ENCODE peak calls at places on chromosomes 16 and 17, in seven cellular contexts. One of them, this sample, is unnamed.

GRCh38 chr16:22300427-22301071 is 3.3 kb downstream of the POLR3E start:
- DNase-seq in stomach: peak; percentile 64
- DNase-seq in GM12878: no peak
- DNase-seq in transverse colon: peak; percentile 66
- DNase-seq in endothelial cell of umbilical vein: peak; percentile 52
- DNase-seq in Panc1: no peak
- DNase-seq in vagina: no peak
- DNase-seq in this sample: no peak

GRCh38 chr16:86605950-86606349 is 27.6 kb downstream of the FOXL1 start:
- DNase-seq in GM12878: no peak
- DNase-seq in endothelial cell of umbilical vein: no peak
- DNase-seq in vagina: no peak
- DNase-seq in stomach: no peak
- DNase-seq in transverse colon: no peak
- DNase-seq in Panc1: no peak
- DNase-seq in this sample: no peak

GRCh38 chr17:56801506-56802178 is 32.1 kb downstream of the C17orf67 start:
- DNase-seq in endothelial cell of umbilical vein: no peak
- DNase-seq in vagina: no peak
- DNase-seq in GM12878: no peak
- DNase-seq in transverse colon: no peak
- DNase-seq in stomach: no peak
- DNase-seq in Panc1: no peak
- DNase-seq in this sample: no peak

GRCh38 chr17:71938340-71939010 is 182.3 kb upstream of the SOX9 start:
- DNase-seq in endothelial cell of umbilical vein: no peak
- DNase-seq in GM12878: no peak
- DNase-seq in transverse colon: no peak
- DNase-seq in vagina: no peak
- DNase-seq in Panc1: no peak
- DNase-seq in stomach: no peak
- DNase-seq in this sample: no peak

GRCh38 chr16:70391881-70392481 is 45.3 kb downstream of the DDX19A start:
- DNase-seq in Panc1: no peak
- DNase-seq in GM12878: no peak
- DNase-seq in endothelial cell of umbilical vein: no peak
- DNase-seq in transverse colon: no peak
- DNase-seq in vagina: no peak
- DNase-seq in stomach: no peak
- DNase-seq in this sample: no peak

GRCh38 chr17:4310349-4311060 is 46.7 kb upstream of the ANKFY1 start:
- DNase-seq in Panc1: no peak
- DNase-seq in transverse colon: no peak
- DNase-seq in stomach: peak; percentile 37
- DNase-seq in endothelial cell of umbilical vein: peak; percentile 80
- DNase-seq in GM12878: no peak
- DNase-seq in vagina: no peak
- DNase-seq in this sample: no peak

GRCh38 chr16:3541527-3542152 is 35.6 kb downstream of the NLRC3 start:
- DNase-seq in endothelial cell of umbilical vein: no peak
- DNase-seq in stomach: no peak
- DNase-seq in GM12878: no peak
- DNase-seq in transverse colon: no peak
- DNase-seq in Panc1: no peak
- DNase-seq in vagina: no peak
- DNase-seq in this sample: no peak

GRCh38 chr16:78235168-78235800 is 135.8 kb downstream of the WWOX start:
- DNase-seq in transverse colon: peak; percentile 74
- DNase-seq in endothelial cell of umbilical vein: peak; percentile 78
- DNase-seq in stomach: peak; percentile 78
- DNase-seq in Panc1: peak; percentile 39
- DNase-seq in vagina: no peak
- DNase-seq in GM12878: peak; percentile 7
- DNase-seq in this sample: peak; percentile 94

GRCh38 chr17:79707931-79708891 is 22.5 kb upstream of the ENPP7 start:
- DNase-seq in Panc1: peak; percentile 7
- DNase-seq in GM12878: no peak
- DNase-seq in endothelial cell of umbilical vein: peak; percentile 35
- DNase-seq in transverse colon: peak; percentile 54
- DNase-seq in stomach: peak; percentile 56
- DNase-seq in vagina: no peak
- DNase-seq in this sample: no peak

GRCh38 chr16:13298676-13299075 is 397.3 kb downstream of the SHISA9 start:
- DNase-seq in Panc1: no peak
- DNase-seq in endothelial cell of umbilical vein: no peak
- DNase-seq in transverse colon: no peak
- DNase-seq in GM12878: no peak
- DNase-seq in stomach: no peak
- DNase-seq in vagina: no peak
- DNase-seq in this sample: no peak

GRCh38 chr16:50685456-50686058 is 4.4 kb upstream of the SNX20 start:
- DNase-seq in Panc1: no peak
- DNase-seq in GM12878: no peak
- DNase-seq in endothelial cell of umbilical vein: no peak
- DNase-seq in transverse colon: no peak
- DNase-seq in vagina: no peak
- DNase-seq in stomach: no peak
- DNase-seq in this sample: no peak

DNA sequence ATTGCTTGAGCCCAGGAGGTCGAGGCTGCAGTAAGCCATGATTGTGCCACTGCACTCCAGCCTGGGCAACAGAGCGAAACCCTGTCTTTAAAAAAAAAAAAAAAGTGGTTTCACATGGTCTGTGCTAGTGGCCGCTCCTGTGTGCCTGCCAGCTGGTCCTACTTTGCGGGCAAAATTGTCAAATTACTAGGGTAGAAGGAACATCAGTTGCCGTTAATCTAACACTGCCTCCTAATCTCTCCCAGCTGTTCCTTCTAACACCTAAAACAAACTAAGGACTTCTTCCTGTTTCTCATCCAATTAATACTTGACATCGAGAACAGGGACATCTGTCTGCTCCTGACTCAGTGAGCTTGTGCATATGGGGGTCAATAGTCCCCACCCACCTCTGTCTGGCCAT is 23.9 kb downstream of the TMEM11 start:
- DNase-seq in Panc1: no peak
- DNase-seq in endothelial cell of umbilical vein: no peak
- DNase-seq in transverse colon: no peak
- DNase-seq in stomach: no peak
- DNase-seq in vagina: no peak
- DNase-seq in GM12878: no peak
- DNase-seq in this sample: no peak
- H3K27ac ChIP-seq in Panc1: no peak overlapping the region
- H3K27ac ChIP-seq in endothelial cell of umbilical vein: no peak overlapping the region
- H3K27ac ChIP-seq in transverse colon: no peak overlapping the region
- H3K27ac ChIP-seq in stomach: no peak overlapping the region
- H3K27ac ChIP-seq in vagina: no peak overlapping the region
- H3K27ac ChIP-seq in GM12878: no peak overlapping the region
- H3K27ac ChIP-seq in this sample: no peak overlapping the region

GRCh38 chr17:64504769-64505319 is 1.2 kb downstream of the DDX5 start:
- DNase-seq in transverse colon: no peak
- DNase-seq in stomach: no peak
- DNase-seq in GM12878: no peak
- DNase-seq in vagina: no peak
- DNase-seq in endothelial cell of umbilical vein: peak; percentile 74
- DNase-seq in Panc1: no peak
- DNase-seq in this sample: no peak
- TF ChIP-seq POLR2AphosphoS5 in transverse colon: no peak
- TF ChIP-seq POLR2AphosphoS5 in stomach: no peak
- TF ChIP-seq POLR2AphosphoS5 in GM12878: no peak
- TF ChIP-seq POLR2AphosphoS5 in vagina: no peak
- TF ChIP-seq POLR2AphosphoS5 in endothelial cell of umbilical vein: no peak
- TF ChIP-seq POLR2AphosphoS5 in Panc1: no peak
- TF ChIP-seq POLR2AphosphoS5 in this sample: no peak

GRCh38 chr16:83102336-83102735 is 475.6 kb downstream of the CDH13 start:
- DNase-seq in Panc1: no peak
- DNase-seq in endothelial cell of umbilical vein: no peak
- DNase-seq in GM12878: no peak
- DNase-seq in transverse colon: no peak
- DNase-seq in vagina: no peak
- DNase-seq in stomach: no peak
- DNase-seq in this sample: no peak
- H3K27ac ChIP-seq in Panc1: no peak overlapping the region
- H3K27ac ChIP-seq in endothelial cell of umbilical vein: no peak overlapping the region
- H3K27ac ChIP-seq in GM12878: no peak overlapping the region
- H3K27ac ChIP-seq in transverse colon: no peak overlapping the region
- H3K27ac ChIP-seq in vagina: no peak overlapping the region
- H3K27ac ChIP-seq in stomach: no peak overlapping the region
- H3K27ac ChIP-seq in this sample: no peak overlapping the region

GRCh38 chr16:79600636-79601091 is at the start of gene MAF:
- DNase-seq in vagina: no peak
- DNase-seq in endothelial cell of umbilical vein: peak; percentile 78
- DNase-seq in stomach: peak; percentile 95
- DNase-seq in Panc1: no peak
- DNase-seq in GM12878: no peak
- DNase-seq in transverse colon: peak; percentile 94
- DNase-seq in this sample: peak; percentile 96
- TF ChIP-seq POLR2AphosphoS5 in vagina: peak; percentile 90
- TF ChIP-seq POLR2AphosphoS5 in endothelial cell of umbilical vein: no peak
- TF ChIP-seq POLR2AphosphoS5 in stomach: peak; percentile 83
- TF ChIP-seq POLR2AphosphoS5 in Panc1: no peak
- TF ChIP-seq POLR2AphosphoS5 in GM12878: no peak
- TF ChIP-seq POLR2AphosphoS5 in transverse colon: peak; percentile 69
- TF ChIP-seq POLR2AphosphoS5 in this sample: peak; percentile 80

DNA sequence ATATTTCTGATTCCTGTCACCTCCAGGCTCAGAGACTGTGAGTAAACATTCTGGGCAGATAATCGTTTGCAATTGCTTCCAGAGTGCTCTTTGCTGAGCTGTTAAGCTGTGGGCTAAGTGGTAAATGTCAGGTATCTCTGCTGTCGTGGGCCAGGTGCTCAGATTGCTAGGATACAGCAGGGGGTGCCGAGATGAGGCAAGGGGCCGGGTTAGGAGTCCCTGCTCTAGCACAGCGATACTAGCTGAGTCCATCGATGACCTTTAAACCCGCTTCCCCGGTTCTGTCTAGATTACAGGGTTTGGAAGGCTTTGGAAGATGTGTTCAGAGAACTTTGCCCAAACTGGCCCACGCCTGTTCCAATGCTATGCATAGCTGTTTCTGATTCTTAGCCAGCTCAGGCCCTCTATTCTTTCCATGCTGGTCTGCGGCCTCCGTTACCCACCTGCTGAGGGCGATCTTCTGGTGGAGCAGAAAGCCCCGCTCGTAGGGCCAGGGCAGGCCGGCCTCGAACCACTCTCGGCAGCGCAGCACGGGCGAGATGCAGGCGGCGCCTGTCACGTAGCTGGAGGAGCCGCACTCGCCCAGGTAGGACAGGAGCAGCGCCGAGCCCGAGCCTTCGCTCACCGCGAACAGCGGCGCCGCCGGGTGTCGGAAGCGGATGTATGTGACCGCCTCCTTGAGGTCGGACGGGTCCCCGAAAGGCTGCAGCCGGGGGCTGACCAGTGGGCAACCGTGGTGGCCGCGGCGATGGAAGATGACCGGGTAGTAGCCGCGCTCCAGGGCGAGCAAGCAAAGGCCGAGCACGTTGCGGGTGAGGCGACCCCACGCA is 979 bp downstream of the ABHD15 start:
- DNase-seq in vagina: no peak
- DNase-seq in Panc1: no peak
- DNase-seq in endothelial cell of umbilical vein: peak; percentile 25
- DNase-seq in GM12878: no peak
- DNase-seq in stomach: peak; percentile 59
- DNase-seq in transverse colon: peak; percentile 71
- DNase-seq in this sample: no peak
- H3K27ac ChIP-seq in vagina: peak overlapping the region; percentile 91
- H3K27ac ChIP-seq in Panc1: peak overlapping the region; percentile 78
- H3K27ac ChIP-seq in endothelial cell of umbilical vein: no peak overlapping the region
- H3K27ac ChIP-seq in GM12878: peak overlapping the region; percentile 50
- H3K27ac ChIP-seq in stomach: peak overlapping the region; percentile 94
- H3K27ac ChIP-seq in transverse colon: peak overlapping the region; percentile 97
- H3K27ac ChIP-seq in this sample: peak overlapping the region; percentile 91

GRCh38 chr16:1768767-1769401 is 2.5 kb downstream of the NME3 start:
- DNase-seq in transverse colon: no peak
- DNase-seq in vagina: no peak
- DNase-seq in endothelial cell of umbilical vein: no peak
- DNase-seq in Panc1: no peak
- DNase-seq in GM12878: no peak
- DNase-seq in stomach: no peak
- DNase-seq in this sample: no peak
- TF ChIP-seq POLR2AphosphoS5 in transverse colon: no peak
- TF ChIP-seq POLR2AphosphoS5 in vagina: no peak
- TF ChIP-seq POLR2AphosphoS5 in endothelial cell of umbilical vein: no peak
- TF ChIP-seq POLR2AphosphoS5 in Panc1: no peak
- TF ChIP-seq POLR2AphosphoS5 in GM12878: peak; percentile 12
- TF ChIP-seq POLR2AphosphoS5 in stomach: no peak
- TF ChIP-seq POLR2AphosphoS5 in this sample: no peak

DNA sequence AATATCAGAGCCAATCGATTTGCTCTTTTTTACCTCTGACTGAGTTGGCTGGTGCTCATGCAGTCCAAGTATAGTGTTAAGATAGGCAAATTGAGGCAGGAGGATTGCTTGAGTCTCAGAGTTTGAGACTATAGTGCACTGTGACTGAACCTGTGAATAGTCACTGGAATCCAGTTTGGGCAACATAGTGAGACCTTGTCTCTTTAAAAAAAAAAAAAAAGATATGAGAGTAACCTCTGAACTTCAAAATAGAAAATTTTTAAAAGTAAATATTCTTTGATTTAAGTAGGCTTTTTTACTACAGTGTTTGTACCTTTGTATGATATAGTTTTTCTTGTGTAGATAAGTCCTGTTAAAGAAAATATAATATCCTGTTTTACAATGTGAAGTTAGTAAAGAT is 3.4 kb downstream of the CCP110 start:
- DNase-seq in Panc1: no peak
- DNase-seq in endothelial cell of umbilical vein: no peak
- DNase-seq in vagina: no peak
- DNase-seq in transverse colon: no peak
- DNase-seq in stomach: no peak
- DNase-seq in GM12878: no peak
- DNase-seq in this sample: no peak
- H3K27ac ChIP-seq in Panc1: peak overlapping the region; percentile 5
- H3K27ac ChIP-seq in endothelial cell of umbilical vein: no peak overlapping the region
- H3K27ac ChIP-seq in vagina: no peak overlapping the region
- H3K27ac ChIP-seq in transverse colon: no peak overlapping the region
- H3K27ac ChIP-seq in stomach: no peak overlapping the region
- H3K27ac ChIP-seq in GM12878: no peak overlapping the region
- H3K27ac ChIP-seq in this sample: no peak overlapping the region

DNA sequence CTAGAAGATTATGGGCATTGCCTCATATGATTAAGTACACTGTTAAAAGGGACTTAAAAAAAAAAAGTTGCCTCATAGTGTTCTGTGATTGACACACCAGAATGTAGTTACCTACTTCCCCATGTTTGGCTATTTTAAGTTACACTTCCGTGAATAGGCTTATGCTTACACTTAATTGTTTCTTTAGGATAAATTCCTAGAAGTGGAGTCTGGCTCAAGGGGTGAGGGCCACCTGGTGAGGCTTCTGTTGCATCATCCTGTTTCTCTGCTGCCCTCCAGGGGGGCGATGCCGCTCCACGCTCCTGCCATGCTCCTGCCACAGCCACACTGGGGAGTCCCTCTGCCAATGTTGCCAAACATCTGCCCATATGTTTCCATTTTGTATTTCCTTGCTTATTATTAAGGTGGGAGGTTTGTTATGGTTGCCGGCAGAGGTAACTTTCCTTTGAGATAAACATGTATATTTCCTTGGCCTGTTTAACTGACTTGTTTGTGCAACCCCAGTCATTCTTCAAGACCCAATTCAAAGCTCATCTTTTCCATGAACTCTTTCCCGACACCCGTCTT is 73.1 kb downstream of the KSR1 start:
- DNase-seq in vagina: no peak
- DNase-seq in endothelial cell of umbilical vein: peak; percentile 33
- DNase-seq in transverse colon: no peak
- DNase-seq in GM12878: no peak
- DNase-seq in Panc1: no peak
- DNase-seq in stomach: no peak
- DNase-seq in this sample: no peak
- TF ChIP-seq POLR2AphosphoS5 in vagina: no peak
- TF ChIP-seq POLR2AphosphoS5 in endothelial cell of umbilical vein: no peak
- TF ChIP-seq POLR2AphosphoS5 in transverse colon: no peak
- TF ChIP-seq POLR2AphosphoS5 in GM12878: no peak
- TF ChIP-seq POLR2AphosphoS5 in Panc1: no peak
- TF ChIP-seq POLR2AphosphoS5 in stomach: no peak
- TF ChIP-seq POLR2AphosphoS5 in this sample: no peak

GRCh38 chr17:17116406-17116805 is 74.1 kb downstream of the MPRIP start:
- DNase-seq in transverse colon: no peak
- DNase-seq in vagina: no peak
- DNase-seq in Panc1: no peak
- DNase-seq in GM12878: no peak
- DNase-seq in stomach: no peak
- DNase-seq in endothelial cell of umbilical vein: no peak
- DNase-seq in this sample: no peak
- H3K27ac ChIP-seq in transverse colon: no peak overlapping the region
- H3K27ac ChIP-seq in vagina: no peak overlapping the region
- H3K27ac ChIP-seq in Panc1: no peak overlapping the region
- H3K27ac ChIP-seq in GM12878: no peak overlapping the region
- H3K27ac ChIP-seq in stomach: no peak overlapping the region
- H3K27ac ChIP-seq in endothelial cell of umbilical vein: no peak overlapping the region
- H3K27ac ChIP-seq in this sample: no peak overlapping the region

This sample was measured in esophagus muscularis mucosa.